ENCODE peak calls at places on chromosomes 13 and 19, in five cellular contexts. One of them, this sample, is unnamed.
A peak's percentile ranks its signal among the peaks of the same experiment; 100 is the strongest.

GRCh38 chr19:23439623-23440022 is 44.4 kb upstream of the ZNF91 start:
- DNase-seq in frontal cortex: no peak
- DNase-seq in NCI-H2171 treated with DMSO at 0.1 percent for 48 hours: no peak
- DNase-seq in T-helper 1 cell: no peak
- DNase-seq in bronchial epithelial cell: no peak
- DNase-seq in this sample: no peak

GRCh38 chr19:54521860-54522513 is 19.4 kb downstream of the LAIR2 start:
- DNase-seq in bronchial epithelial cell: no peak
- DNase-seq in NCI-H2171 treated with DMSO at 0.1 percent for 48 hours: no peak
- DNase-seq in frontal cortex: no peak
- DNase-seq in T-helper 1 cell: no peak
- DNase-seq in this sample: no peak

GRCh38 chr13:38783992-38784875 is 97.4 kb downstream of the FREM2 start:
- DNase-seq in bronchial epithelial cell: peak; percentile 17
- DNase-seq in T-helper 1 cell: no peak
- DNase-seq in frontal cortex: no peak
- DNase-seq in NCI-H2171 treated with DMSO at 0.1 percent for 48 hours: no peak
- DNase-seq in this sample: no peak

GRCh38 chr19:49340069-49340864 is 5.1 kb downstream of the CD37 start:
- DNase-seq in T-helper 1 cell: no peak
- DNase-seq in frontal cortex: peak; percentile 74
- DNase-seq in NCI-H2171 treated with DMSO at 0.1 percent for 48 hours: peak; percentile 96
- DNase-seq in bronchial epithelial cell: no peak
- DNase-seq in this sample: no peak

GRCh38 chr19:47698631-47699359 is 14.4 kb upstream of the EHD2 start:
- DNase-seq in bronchial epithelial cell: no peak
- DNase-seq in NCI-H2171 treated with DMSO at 0.1 percent for 48 hours: no peak
- DNase-seq in T-helper 1 cell: no peak
- DNase-seq in frontal cortex: no peak
- DNase-seq in this sample: no peak

GRCh38 chr19:16106121-16106520 is 5.6 kb upstream of the RAB8A start:
- DNase-seq in T-helper 1 cell: no peak
- DNase-seq in frontal cortex: no peak
- DNase-seq in NCI-H2171 treated with DMSO at 0.1 percent for 48 hours: no peak
- DNase-seq in bronchial epithelial cell: peak; percentile 47
- DNase-seq in this sample: no peak

GRCh38 chr19:16002380-16002779 is 53.6 kb downstream of the OR10H4 start:
- DNase-seq in frontal cortex: no peak
- DNase-seq in T-helper 1 cell: no peak
- DNase-seq in bronchial epithelial cell: no peak
- DNase-seq in NCI-H2171 treated with DMSO at 0.1 percent for 48 hours: no peak
- DNase-seq in this sample: no peak

GRCh38 chr19:3146677-3147100 is 10.9 kb downstream of the GNA15 start:
- DNase-seq in T-helper 1 cell: peak; percentile 30
- DNase-seq in NCI-H2171 treated with DMSO at 0.1 percent for 48 hours: no peak
- DNase-seq in bronchial epithelial cell: no peak
- DNase-seq in frontal cortex: no peak
- DNase-seq in this sample: peak; percentile 20

GRCh38 chr13:22287343-22287922 is 616.6 kb downstream of the FGF9 start:
- DNase-seq in T-helper 1 cell: no peak
- DNase-seq in bronchial epithelial cell: no peak
- DNase-seq in frontal cortex: no peak
- DNase-seq in NCI-H2171 treated with DMSO at 0.1 percent for 48 hours: no peak
- DNase-seq in this sample: no peak

GRCh38 chr13:111006508-111007031 is 91.7 kb upstream of the ANKRD10 start:
- DNase-seq in NCI-H2171 treated with DMSO at 0.1 percent for 48 hours: no peak
- DNase-seq in frontal cortex: peak; percentile 62
- DNase-seq in bronchial epithelial cell: peak; percentile 31
- DNase-seq in T-helper 1 cell: no peak
- DNase-seq in this sample: no peak

GRCh38 chr19:801861-802496 is 4.7 kb downstream of the PTBP1 start:
- DNase-seq in frontal cortex: no peak
- DNase-seq in bronchial epithelial cell: no peak
- DNase-seq in NCI-H2171 treated with DMSO at 0.1 percent for 48 hours: no peak
- DNase-seq in T-helper 1 cell: no peak
- DNase-seq in this sample: no peak

GRCh38 chr13:32211788-32212187 is 103.4 kb downstream of the ZAR1L start:
- DNase-seq in NCI-H2171 treated with DMSO at 0.1 percent for 48 hours: no peak
- DNase-seq in frontal cortex: no peak
- DNase-seq in T-helper 1 cell: no peak
- DNase-seq in bronchial epithelial cell: no peak
- DNase-seq in this sample: no peak

GRCh38 chr13:91101436-91101835 is 246.1 kb upstream of the MIR17HG start:
- DNase-seq in NCI-H2171 treated with DMSO at 0.1 percent for 48 hours: no peak
- DNase-seq in frontal cortex: no peak
- DNase-seq in T-helper 1 cell: no peak
- DNase-seq in bronchial epithelial cell: no peak
- DNase-seq in this sample: no peak

GRCh38 chr13:48969685-48970084 is 6.0 kb upstream of the FNDC3A start:
- DNase-seq in NCI-H2171 treated with DMSO at 0.1 percent for 48 hours: no peak
- DNase-seq in T-helper 1 cell: no peak
- DNase-seq in frontal cortex: no peak
- DNase-seq in bronchial epithelial cell: no peak
- DNase-seq in this sample: no peak

GRCh38 chr19:34962281-34962944 is 1.6 kb downstream of the ZNF792 start:
- DNase-seq in frontal cortex: no peak
- DNase-seq in NCI-H2171 treated with DMSO at 0.1 percent for 48 hours: no peak
- DNase-seq in T-helper 1 cell: no peak
- DNase-seq in bronchial epithelial cell: no peak
- DNase-seq in this sample: peak; percentile 70

GRCh38 chr19:17475541-17476115 is 5.3 kb downstream of the SLC27A1 start:
- DNase-seq in T-helper 1 cell: no peak
- DNase-seq in frontal cortex: no peak
- DNase-seq in bronchial epithelial cell: peak; percentile 40
- DNase-seq in NCI-H2171 treated with DMSO at 0.1 percent for 48 hours: no peak
- DNase-seq in this sample: peak; percentile 65

GRCh38 chr13:106471957-106472543 is 63.4 kb downstream of the EFNB2 start:
- DNase-seq in T-helper 1 cell: no peak
- DNase-seq in frontal cortex: peak; percentile 31
- DNase-seq in NCI-H2171 treated with DMSO at 0.1 percent for 48 hours: no peak
- DNase-seq in bronchial epithelial cell: peak; percentile 100
- DNase-seq in this sample: peak; percentile 92

GRCh38 chr19:52007436-52007804 is 591 bp downstream of the ZNF615 start:
- DNase-seq in bronchial epithelial cell: no peak
- DNase-seq in T-helper 1 cell: no peak
- DNase-seq in NCI-H2171 treated with DMSO at 0.1 percent for 48 hours: no peak
- DNase-seq in frontal cortex: no peak
- DNase-seq in this sample: no peak

GRCh38 chr19:47509973-47510372 is 4.9 kb downstream of the NAPA start:
- DNase-seq in frontal cortex: no peak
- DNase-seq in NCI-H2171 treated with DMSO at 0.1 percent for 48 hours: no peak
- DNase-seq in bronchial epithelial cell: peak; percentile 63
- DNase-seq in T-helper 1 cell: no peak
- DNase-seq in this sample: peak; percentile 2

GRCh38 chr13:113765241-113765910 is 6.3 kb downstream of the TMEM255B start:
- DNase-seq in NCI-H2171 treated with DMSO at 0.1 percent for 48 hours: peak; percentile 22
- DNase-seq in frontal cortex: no peak
- DNase-seq in bronchial epithelial cell: no peak
- DNase-seq in T-helper 1 cell: no peak
- DNase-seq in this sample: no peak

GRCh38 chr13:82248713-82249112 is 1633.6 kb downstream of the SLITRK1 start:
- DNase-seq in bronchial epithelial cell: no peak
- DNase-seq in frontal cortex: no peak
- DNase-seq in NCI-H2171 treated with DMSO at 0.1 percent for 48 hours: no peak
- DNase-seq in T-helper 1 cell: no peak
- DNase-seq in this sample: no peak

GRCh38 chr13:47337781-47338507 is 441.1 kb upstream of the HTR2A start:
- DNase-seq in bronchial epithelial cell: no peak
- DNase-seq in T-helper 1 cell: no peak
- DNase-seq in frontal cortex: no peak
- DNase-seq in NCI-H2171 treated with DMSO at 0.1 percent for 48 hours: no peak
- DNase-seq in this sample: no peak

GRCh38 chr13:38398810-38399493 is 49.3 kb downstream of the UFM1 start:
- DNase-seq in frontal cortex: no peak
- DNase-seq in NCI-H2171 treated with DMSO at 0.1 percent for 48 hours: no peak
- DNase-seq in bronchial epithelial cell: peak; percentile 43
- DNase-seq in T-helper 1 cell: no peak
- DNase-seq in this sample: peak; percentile 8

GRCh38 chr19:35451278-35452096 is 3.4 kb downstream of the FFAR2 start:
- DNase-seq in T-helper 1 cell: no peak
- DNase-seq in frontal cortex: no peak
- DNase-seq in NCI-H2171 treated with DMSO at 0.1 percent for 48 hours: no peak
- DNase-seq in bronchial epithelial cell: no peak
- DNase-seq in this sample: no peak

GRCh38 chr13:34618654-34619053 is 323.4 kb upstream of the NBEA start:
- DNase-seq in frontal cortex: no peak
- DNase-seq in bronchial epithelial cell: no peak
- DNase-seq in NCI-H2171 treated with DMSO at 0.1 percent for 48 hours: no peak
- DNase-seq in T-helper 1 cell: no peak
- DNase-seq in this sample: no peak

This sample was measured in PC-3.